ENCODE peak calls at places on chromosomes 7 and 10, in eight cellular contexts. One of them, this sample, is unnamed.

GRCh38 chr7:80392229-80393169 is 119.4 kb downstream of the GNAT3 start:
- DNase-seq in natural killer cell: no peak
- DNase-seq in AG09309: no peak
- DNase-seq in chondrocyte: no peak
- DNase-seq in CD4-positive, alpha-beta T cell: no peak
- DNase-seq in A549: peak; percentile 36
- DNase-seq in tibial nerve: no peak
- DNase-seq in nephron progenitor cell: no peak
- DNase-seq in this sample: no peak

GRCh38 chr10:76881477-76882220 is 756.0 kb downstream of the KCNMA1 start:
- DNase-seq in natural killer cell: no peak
- DNase-seq in AG09309: peak; percentile 7
- DNase-seq in chondrocyte: no peak
- DNase-seq in CD4-positive, alpha-beta T cell: no peak
- DNase-seq in A549: no peak
- DNase-seq in tibial nerve: no peak
- DNase-seq in nephron progenitor cell: no peak
- DNase-seq in this sample: no peak

GRCh38 chr10:133356549-133356948 is 1.3 kb downstream of the FUOM start:
- DNase-seq in natural killer cell: no peak
- DNase-seq in AG09309: no peak
- DNase-seq in chondrocyte: no peak
- DNase-seq in CD4-positive, alpha-beta T cell: no peak
- DNase-seq in A549: no peak
- DNase-seq in tibial nerve: no peak
- DNase-seq in nephron progenitor cell: no peak
- DNase-seq in this sample: no peak

GRCh38 chr7:128100225-128100948 is 69.2 kb upstream of the LRRC4 start:
- DNase-seq in natural killer cell: no peak
- DNase-seq in AG09309: no peak
- DNase-seq in chondrocyte: no peak
- DNase-seq in CD4-positive, alpha-beta T cell: no peak
- DNase-seq in A549: no peak
- DNase-seq in tibial nerve: no peak
- DNase-seq in nephron progenitor cell: no peak
- DNase-seq in this sample: no peak

GRCh38 chr10:130018730-130019185 is 54.7 kb upstream of the EBF3 start:
- DNase-seq in natural killer cell: no peak
- DNase-seq in AG09309: no peak
- DNase-seq in chondrocyte: no peak
- DNase-seq in CD4-positive, alpha-beta T cell: no peak
- DNase-seq in A549: no peak
- DNase-seq in tibial nerve: no peak
- DNase-seq in nephron progenitor cell: no peak
- DNase-seq in this sample: no peak

GRCh38 chr7:153061913-153062528 is 302.5 kb downstream of the ACTR3B start:
- DNase-seq in natural killer cell: no peak
- DNase-seq in AG09309: no peak
- DNase-seq in chondrocyte: no peak
- DNase-seq in CD4-positive, alpha-beta T cell: no peak
- DNase-seq in A549: peak; percentile 10
- DNase-seq in tibial nerve: no peak
- DNase-seq in nephron progenitor cell: peak; percentile 83
- DNase-seq in this sample: no peak

GRCh38 chr7:94206295-94206694 is 188.4 kb upstream of the COL1A2 start:
- DNase-seq in natural killer cell: no peak
- DNase-seq in AG09309: no peak
- DNase-seq in chondrocyte: no peak
- DNase-seq in CD4-positive, alpha-beta T cell: no peak
- DNase-seq in A549: no peak
- DNase-seq in tibial nerve: no peak
- DNase-seq in nephron progenitor cell: no peak
- DNase-seq in this sample: no peak

GRCh38 chr10:70296406-70296899 is 12.6 kb upstream of the NPFFR1 start:
- DNase-seq in natural killer cell: no peak
- DNase-seq in AG09309: peak; percentile 56
- DNase-seq in chondrocyte: no peak
- DNase-seq in CD4-positive, alpha-beta T cell: no peak
- DNase-seq in A549: peak; percentile 45
- DNase-seq in tibial nerve: peak; percentile 78
- DNase-seq in nephron progenitor cell: no peak
- DNase-seq in this sample: no peak

GRCh38 chr10:13483073-13483472 is 45.7 kb downstream of the BEND7 start:
- DNase-seq in natural killer cell: no peak
- DNase-seq in AG09309: no peak
- DNase-seq in chondrocyte: no peak
- DNase-seq in CD4-positive, alpha-beta T cell: no peak
- DNase-seq in A549: no peak
- DNase-seq in tibial nerve: no peak
- DNase-seq in nephron progenitor cell: peak; percentile 10
- DNase-seq in this sample: no peak

GRCh38 chr10:43128958-43129706 is 9.1 kb upstream of the CSGALNACT2 start:
- DNase-seq in natural killer cell: no peak
- DNase-seq in AG09309: peak; percentile 95
- DNase-seq in chondrocyte: no peak
- DNase-seq in CD4-positive, alpha-beta T cell: no peak
- DNase-seq in A549: no peak
- DNase-seq in tibial nerve: no peak
- DNase-seq in nephron progenitor cell: no peak
- DNase-seq in this sample: no peak

GRCh38 chr10:97039538-97040247 is 146.1 kb downstream of the SLIT1 start:
- DNase-seq in natural killer cell: no peak
- DNase-seq in AG09309: no peak
- DNase-seq in chondrocyte: no peak
- DNase-seq in CD4-positive, alpha-beta T cell: no peak
- DNase-seq in A549: no peak
- DNase-seq in tibial nerve: no peak
- DNase-seq in nephron progenitor cell: no peak
- DNase-seq in this sample: no peak

GRCh38 chr10:92162541-92162940 is 128.3 kb downstream of the CPEB3 start:
- DNase-seq in natural killer cell: no peak
- DNase-seq in AG09309: no peak
- DNase-seq in chondrocyte: no peak
- DNase-seq in CD4-positive, alpha-beta T cell: no peak
- DNase-seq in A549: no peak
- DNase-seq in tibial nerve: no peak
- DNase-seq in nephron progenitor cell: no peak
- DNase-seq in this sample: no peak

GRCh38 chr10:52351911-52352310 is 37.8 kb downstream of the DKK1 start:
- DNase-seq in natural killer cell: no peak
- DNase-seq in AG09309: peak; percentile 80
- DNase-seq in chondrocyte: no peak
- DNase-seq in CD4-positive, alpha-beta T cell: no peak
- DNase-seq in A549: no peak
- DNase-seq in tibial nerve: no peak
- DNase-seq in nephron progenitor cell: no peak
- DNase-seq in this sample: no peak

GRCh38 chr7:4689668-4690067 is 7.6 kb downstream of the FOXK1 start:
- DNase-seq in natural killer cell: no peak
- DNase-seq in AG09309: no peak
- DNase-seq in chondrocyte: no peak
- DNase-seq in CD4-positive, alpha-beta T cell: no peak
- DNase-seq in A549: no peak
- DNase-seq in tibial nerve: no peak
- DNase-seq in nephron progenitor cell: no peak
- DNase-seq in this sample: no peak
- TF ChIP-seq CTCF in natural killer cell: no peak
- TF ChIP-seq CTCF in AG09309: no peak
- TF ChIP-seq CTCF in chondrocyte: no peak
- TF ChIP-seq CTCF in CD4-positive, alpha-beta T cell: no peak
- TF ChIP-seq CTCF in A549: no peak
- TF ChIP-seq CTCF in tibial nerve: no peak
- TF ChIP-seq CTCF in nephron progenitor cell: no peak
- TF ChIP-seq CTCF in this sample: no peak

GRCh38 chr7:50449501-50449880 is 659 bp downstream of the FIGNL1 start:
- DNase-seq in natural killer cell: no peak
- DNase-seq in AG09309: no peak
- DNase-seq in chondrocyte: no peak
- DNase-seq in CD4-positive, alpha-beta T cell: no peak
- DNase-seq in A549: no peak
- DNase-seq in tibial nerve: no peak
- DNase-seq in nephron progenitor cell: no peak
- DNase-seq in this sample: no peak

GRCh38 chr7:50449881-50450690 is at the start of gene FIGNL1:
- DNase-seq in natural killer cell: peak; percentile 66
- DNase-seq in AG09309: no peak
- DNase-seq in chondrocyte: no peak
- DNase-seq in CD4-positive, alpha-beta T cell: peak; percentile 66
- DNase-seq in A549: peak; percentile 82
- DNase-seq in tibial nerve: peak; percentile 24
- DNase-seq in nephron progenitor cell: peak; percentile 70
- DNase-seq in this sample: peak; percentile 82

GRCh38 chr7:50448823-50449222 is 1.3 kb downstream of the FIGNL1 start:
- DNase-seq in natural killer cell: no peak
- DNase-seq in AG09309: no peak
- DNase-seq in chondrocyte: no peak
- DNase-seq in CD4-positive, alpha-beta T cell: no peak
- DNase-seq in A549: no peak
- DNase-seq in tibial nerve: no peak
- DNase-seq in nephron progenitor cell: no peak
- DNase-seq in this sample: no peak

GRCh38 chr7:50446542-50446960 is 3.6 kb downstream of the FIGNL1 start:
- DNase-seq in natural killer cell: no peak
- DNase-seq in AG09309: peak; percentile 53
- DNase-seq in chondrocyte: no peak
- DNase-seq in CD4-positive, alpha-beta T cell: no peak
- DNase-seq in A549: peak; percentile 38
- DNase-seq in tibial nerve: no peak
- DNase-seq in nephron progenitor cell: no peak
- DNase-seq in this sample: no peak

GRCh38 chr7:50450691-50451051 is 521 bp upstream of the FIGNL1 start:
- DNase-seq in natural killer cell: no peak
- DNase-seq in AG09309: no peak
- DNase-seq in chondrocyte: no peak
- DNase-seq in CD4-positive, alpha-beta T cell: peak; percentile 11
- DNase-seq in A549: peak; percentile 22
- DNase-seq in tibial nerve: no peak
- DNase-seq in nephron progenitor cell: no peak
- DNase-seq in this sample: peak; percentile 42
- TF ChIP-seq CTCF in natural killer cell: no peak
- TF ChIP-seq CTCF in AG09309: no peak
- TF ChIP-seq CTCF in chondrocyte: no peak
- TF ChIP-seq CTCF in CD4-positive, alpha-beta T cell: no peak
- TF ChIP-seq CTCF in A549: peak; percentile 6
- TF ChIP-seq CTCF in tibial nerve: no peak
- TF ChIP-seq CTCF in nephron progenitor cell: no peak
- TF ChIP-seq CTCF in this sample: no peak

GRCh38 chr10:127576751-127577161 is 27.6 kb downstream of the NPS start:
- DNase-seq in natural killer cell: no peak
- DNase-seq in AG09309: no peak
- DNase-seq in chondrocyte: no peak
- DNase-seq in CD4-positive, alpha-beta T cell: no peak
- DNase-seq in A549: no peak
- DNase-seq in tibial nerve: no peak
- DNase-seq in nephron progenitor cell: no peak
- DNase-seq in this sample: no peak

GRCh38 chr10:127576011-127576410 is 26.9 kb downstream of the NPS start:
- DNase-seq in natural killer cell: no peak
- DNase-seq in AG09309: no peak
- DNase-seq in chondrocyte: no peak
- DNase-seq in CD4-positive, alpha-beta T cell: no peak
- DNase-seq in A549: no peak
- DNase-seq in tibial nerve: no peak
- DNase-seq in nephron progenitor cell: no peak
- DNase-seq in this sample: no peak

GRCh38 chr10:127577878-127578627 is 28.9 kb downstream of the NPS start:
- DNase-seq in natural killer cell: no peak
- DNase-seq in AG09309: no peak
- DNase-seq in chondrocyte: no peak
- DNase-seq in CD4-positive, alpha-beta T cell: no peak
- DNase-seq in A549: no peak
- DNase-seq in tibial nerve: no peak
- DNase-seq in nephron progenitor cell: no peak
- DNase-seq in this sample: no peak

GRCh38 chr10:127578628-127579305 is 29.7 kb downstream of the NPS start:
- DNase-seq in natural killer cell: no peak
- DNase-seq in AG09309: no peak
- DNase-seq in chondrocyte: no peak
- DNase-seq in CD4-positive, alpha-beta T cell: no peak
- DNase-seq in A549: no peak
- DNase-seq in tibial nerve: no peak
- DNase-seq in nephron progenitor cell: no peak
- DNase-seq in this sample: no peak

DNA sequence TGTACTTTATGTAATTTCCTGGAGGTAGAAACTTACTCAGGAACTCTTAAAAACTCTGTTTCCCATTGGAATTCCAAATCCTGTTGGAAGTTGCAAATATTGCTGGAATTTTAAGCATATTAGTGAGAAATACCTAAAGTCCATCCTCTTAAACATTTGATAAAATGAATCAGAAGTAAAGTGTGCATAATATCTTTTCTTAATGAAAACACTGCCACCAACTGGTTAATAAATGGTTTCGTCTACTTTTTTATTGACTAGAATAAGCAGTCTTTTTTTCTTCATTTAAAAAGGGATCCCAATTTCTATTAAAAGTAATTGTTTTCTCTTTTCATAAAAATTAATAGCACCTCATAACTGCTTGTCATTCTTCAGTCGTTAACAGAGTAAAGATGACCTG is 28.3 kb downstream of the NPS start:
- DNase-seq in natural killer cell: no peak
- DNase-seq in AG09309: no peak
- DNase-seq in chondrocyte: no peak
- DNase-seq in CD4-positive, alpha-beta T cell: no peak
- DNase-seq in A549: no peak
- DNase-seq in tibial nerve: no peak
- DNase-seq in nephron progenitor cell: no peak
- DNase-seq in this sample: no peak
- TF ChIP-seq CTCF in natural killer cell: no peak
- TF ChIP-seq CTCF in AG09309: no peak
- TF ChIP-seq CTCF in chondrocyte: peak; percentile 84
- TF ChIP-seq CTCF in CD4-positive, alpha-beta T cell: no peak
- TF ChIP-seq CTCF in A549: peak; percentile 44
- TF ChIP-seq CTCF in tibial nerve: no peak
- TF ChIP-seq CTCF in nephron progenitor cell: no peak
- TF ChIP-seq CTCF in this sample: no peak

GRCh38 chr7:142499641-142500040 is 241.8 kb upstream of the PRSS58 start:
- DNase-seq in natural killer cell: no peak
- DNase-seq in AG09309: no peak
- DNase-seq in chondrocyte: no peak
- DNase-seq in CD4-positive, alpha-beta T cell: no peak
- DNase-seq in A549: no peak
- DNase-seq in tibial nerve: no peak
- DNase-seq in nephron progenitor cell: no peak
- DNase-seq in this sample: no peak

GRCh38 chr7:142498364-142498763 is 240.5 kb upstream of the PRSS58 start:
- DNase-seq in natural killer cell: no peak
- DNase-seq in AG09309: no peak
- DNase-seq in chondrocyte: no peak
- DNase-seq in CD4-positive, alpha-beta T cell: no peak
- DNase-seq in A549: no peak
- DNase-seq in tibial nerve: no peak
- DNase-seq in nephron progenitor cell: no peak
- DNase-seq in this sample: no peak

GRCh38 chr7:142500364-142500763 is 242.5 kb upstream of the PRSS58 start:
- DNase-seq in natural killer cell: no peak
- DNase-seq in AG09309: no peak
- DNase-seq in chondrocyte: no peak
- DNase-seq in CD4-positive, alpha-beta T cell: no peak
- DNase-seq in A549: no peak
- DNase-seq in tibial nerve: no peak
- DNase-seq in nephron progenitor cell: no peak
- DNase-seq in this sample: no peak

GRCh38 chr7:142494021-142494420 is 236.2 kb upstream of the PRSS58 start:
- DNase-seq in natural killer cell: no peak
- DNase-seq in AG09309: no peak
- DNase-seq in chondrocyte: no peak
- DNase-seq in CD4-positive, alpha-beta T cell: no peak
- DNase-seq in A549: no peak
- DNase-seq in tibial nerve: no peak
- DNase-seq in nephron progenitor cell: no peak
- DNase-seq in this sample: no peak

GRCh38 chr7:142496545-142496991 is 238.7 kb upstream of the PRSS58 start:
- DNase-seq in natural killer cell: no peak
- DNase-seq in AG09309: no peak
- DNase-seq in chondrocyte: no peak
- DNase-seq in CD4-positive, alpha-beta T cell: no peak
- DNase-seq in A549: peak; percentile 39
- DNase-seq in tibial nerve: no peak
- DNase-seq in nephron progenitor cell: peak; percentile 21
- DNase-seq in this sample: no peak
- TF ChIP-seq CTCF in natural killer cell: peak; percentile 71
- TF ChIP-seq CTCF in AG09309: peak; percentile 79
- TF ChIP-seq CTCF in chondrocyte: peak; percentile 91
- TF ChIP-seq CTCF in CD4-positive, alpha-beta T cell: peak; percentile 72
- TF ChIP-seq CTCF in A549: peak; percentile 60
- TF ChIP-seq CTCF in tibial nerve: peak; percentile 51
- TF ChIP-seq CTCF in nephron progenitor cell: peak; percentile 77
- TF ChIP-seq CTCF in this sample: peak; percentile 61

This sample was measured in activated B cell treated with CpG ODN at 0.5 μM for 24 hours.